ENCODE peak calls at places on chromosomes 13 and 19, in ten cellular contexts. One of them, this sample, is unnamed.

GRCh38 chr19:2476451-2477140 is 669 bp downstream of the GADD45B start:
- DNase-seq in neuronal stem cell: no peak
- DNase-seq in HL-60: peak
- DNase-seq in vagina: no peak
- DNase-seq in GM23248: peak
- DNase-seq in small intestine: peak
- DNase-seq in CD8-positive, alpha-beta memory T cell: peak
- DNase-seq in pancreas: peak
- DNase-seq in left ventricle myocardium inferior: peak
- DNase-seq in ascending aorta: no peak
- DNase-seq in this sample: peak

GRCh38 chr13:113927661-113928581 is 46.0 kb downstream of the C13orf46 start:
- DNase-seq in neuronal stem cell: no peak
- DNase-seq in HL-60: no peak
- DNase-seq in vagina: no peak
- DNase-seq in GM23248: peak
- DNase-seq in small intestine: no peak
- DNase-seq in CD8-positive, alpha-beta memory T cell: no peak
- DNase-seq in pancreas: peak
- DNase-seq in left ventricle myocardium inferior: peak
- DNase-seq in ascending aorta: no peak
- DNase-seq in this sample: no peak

GRCh38 chr13:32877491-32877890 is 138.7 kb upstream of the KL start:
- DNase-seq in neuronal stem cell: no peak
- DNase-seq in HL-60: no peak
- DNase-seq in vagina: no peak
- DNase-seq in GM23248: no peak
- DNase-seq in small intestine: peak
- DNase-seq in CD8-positive, alpha-beta memory T cell: no peak
- DNase-seq in pancreas: no peak
- DNase-seq in left ventricle myocardium inferior: no peak
- DNase-seq in ascending aorta: no peak
- DNase-seq in this sample: no peak

GRCh38 chr19:31351212-31352193 is 2.3 kb upstream of the TSHZ3 start:
- DNase-seq in neuronal stem cell: no peak
- DNase-seq in HL-60: peak
- DNase-seq in vagina: no peak
- DNase-seq in GM23248: peak
- DNase-seq in small intestine: peak
- DNase-seq in CD8-positive, alpha-beta memory T cell: peak
- DNase-seq in pancreas: peak
- DNase-seq in left ventricle myocardium inferior: peak
- DNase-seq in ascending aorta: no peak
- DNase-seq in this sample: no peak

GRCh38 chr13:21637296-21637695 is 33.3 kb upstream of the MICU2 start:
- DNase-seq in neuronal stem cell: no peak
- DNase-seq in HL-60: peak
- DNase-seq in vagina: no peak
- DNase-seq in GM23248: peak
- DNase-seq in small intestine: peak
- DNase-seq in CD8-positive, alpha-beta memory T cell: no peak
- DNase-seq in pancreas: no peak
- DNase-seq in left ventricle myocardium inferior: no peak
- DNase-seq in ascending aorta: no peak
- DNase-seq in this sample: no peak

GRCh38 chr13:76350399-76350798 is 535.8 kb downstream of the KCTD12 start:
- DNase-seq in neuronal stem cell: no peak
- DNase-seq in HL-60: no peak
- DNase-seq in vagina: no peak
- DNase-seq in GM23248: no peak
- DNase-seq in small intestine: no peak
- DNase-seq in CD8-positive, alpha-beta memory T cell: no peak
- DNase-seq in pancreas: no peak
- DNase-seq in left ventricle myocardium inferior: no peak
- DNase-seq in ascending aorta: no peak
- DNase-seq in this sample: no peak

GRCh38 chr13:112651306-112651705 is 38.5 kb upstream of the ATP11A start:
- DNase-seq in neuronal stem cell: no peak
- DNase-seq in HL-60: no peak
- DNase-seq in vagina: no peak
- DNase-seq in GM23248: no peak
- DNase-seq in small intestine: no peak
- DNase-seq in CD8-positive, alpha-beta memory T cell: no peak
- DNase-seq in pancreas: no peak
- DNase-seq in left ventricle myocardium inferior: no peak
- DNase-seq in ascending aorta: no peak
- DNase-seq in this sample: no peak

GRCh38 chr19:2629491-2630351 is 72.8 kb downstream of the GNG7 start:
- DNase-seq in neuronal stem cell: no peak
- DNase-seq in HL-60: peak
- DNase-seq in vagina: no peak
- DNase-seq in GM23248: no peak
- DNase-seq in small intestine: peak
- DNase-seq in CD8-positive, alpha-beta memory T cell: peak
- DNase-seq in pancreas: no peak
- DNase-seq in left ventricle myocardium inferior: no peak
- DNase-seq in ascending aorta: no peak
- DNase-seq in this sample: no peak

GRCh38 chr19:5101871-5102270 is 133.0 kb downstream of the KDM4B start:
- DNase-seq in neuronal stem cell: no peak
- DNase-seq in HL-60: no peak
- DNase-seq in vagina: no peak
- DNase-seq in GM23248: no peak
- DNase-seq in small intestine: no peak
- DNase-seq in CD8-positive, alpha-beta memory T cell: no peak
- DNase-seq in pancreas: no peak
- DNase-seq in left ventricle myocardium inferior: no peak
- DNase-seq in ascending aorta: no peak
- DNase-seq in this sample: no peak

GRCh38 chr19:5103812-5104410 is 135.0 kb downstream of the KDM4B start:
- DNase-seq in neuronal stem cell: no peak
- DNase-seq in HL-60: no peak
- DNase-seq in vagina: no peak
- DNase-seq in GM23248: no peak
- DNase-seq in small intestine: no peak
- DNase-seq in CD8-positive, alpha-beta memory T cell: no peak
- DNase-seq in pancreas: peak
- DNase-seq in left ventricle myocardium inferior: no peak
- DNase-seq in ascending aorta: no peak
- DNase-seq in this sample: no peak

GRCh38 chr19:5102520-5102919 is 133.6 kb downstream of the KDM4B start:
- DNase-seq in neuronal stem cell: no peak
- DNase-seq in HL-60: no peak
- DNase-seq in vagina: no peak
- DNase-seq in GM23248: no peak
- DNase-seq in small intestine: no peak
- DNase-seq in CD8-positive, alpha-beta memory T cell: no peak
- DNase-seq in pancreas: no peak
- DNase-seq in left ventricle myocardium inferior: no peak
- DNase-seq in ascending aorta: no peak
- DNase-seq in this sample: no peak

GRCh38 chr19:5104871-5105351 is 136.0 kb downstream of the KDM4B start:
- DNase-seq in neuronal stem cell: no peak
- DNase-seq in HL-60: no peak
- DNase-seq in vagina: no peak
- DNase-seq in GM23248: no peak
- DNase-seq in small intestine: peak
- DNase-seq in CD8-positive, alpha-beta memory T cell: no peak
- DNase-seq in pancreas: peak
- DNase-seq in left ventricle myocardium inferior: no peak
- DNase-seq in ascending aorta: no peak
- DNase-seq in this sample: no peak

GRCh38 chr19:5103061-5103701 is 134.3 kb downstream of the KDM4B start:
- DNase-seq in neuronal stem cell: no peak
- DNase-seq in HL-60: no peak
- DNase-seq in vagina: no peak
- DNase-seq in GM23248: peak
- DNase-seq in small intestine: no peak
- DNase-seq in CD8-positive, alpha-beta memory T cell: no peak
- DNase-seq in pancreas: peak
- DNase-seq in left ventricle myocardium inferior: peak
- DNase-seq in ascending aorta: no peak
- DNase-seq in this sample: peak
- H3K27ac ChIP-seq in neuronal stem cell: no peak
- H3K27ac ChIP-seq in HL-60: no peak
- H3K27ac ChIP-seq in vagina: no peak
- H3K27ac ChIP-seq in GM23248: no peak
- H3K27ac ChIP-seq in small intestine: no peak
- H3K27ac ChIP-seq in CD8-positive, alpha-beta memory T cell: no peak
- H3K27ac ChIP-seq in pancreas: peak
- H3K27ac ChIP-seq in left ventricle myocardium inferior: peak
- H3K27ac ChIP-seq in ascending aorta: peak
- H3K27ac ChIP-seq in this sample: peak

GRCh38 chr19:48877900-48878218 is 5.6 kb downstream of the PPP1R15A start:
- DNase-seq in neuronal stem cell: no peak
- DNase-seq in HL-60: no peak
- DNase-seq in vagina: no peak
- DNase-seq in GM23248: peak
- DNase-seq in small intestine: no peak
- DNase-seq in CD8-positive, alpha-beta memory T cell: peak
- DNase-seq in pancreas: no peak
- DNase-seq in left ventricle myocardium inferior: no peak
- DNase-seq in ascending aorta: no peak
- DNase-seq in this sample: no peak

GRCh38 chr19:48874309-48875135 is 2.3 kb downstream of the PPP1R15A start:
- DNase-seq in neuronal stem cell: no peak
- DNase-seq in HL-60: peak
- DNase-seq in vagina: no peak
- DNase-seq in GM23248: peak
- DNase-seq in small intestine: peak
- DNase-seq in CD8-positive, alpha-beta memory T cell: peak
- DNase-seq in pancreas: peak
- DNase-seq in left ventricle myocardium inferior: no peak
- DNase-seq in ascending aorta: no peak
- DNase-seq in this sample: no peak

GRCh38 chr19:48879025-48879572 is 6.9 kb downstream of the PPP1R15A start:
- DNase-seq in neuronal stem cell: no peak
- DNase-seq in HL-60: no peak
- DNase-seq in vagina: no peak
- DNase-seq in GM23248: no peak
- DNase-seq in small intestine: no peak
- DNase-seq in CD8-positive, alpha-beta memory T cell: peak
- DNase-seq in pancreas: no peak
- DNase-seq in left ventricle myocardium inferior: no peak
- DNase-seq in ascending aorta: no peak
- DNase-seq in this sample: no peak

GRCh38 chr19:48881741-48882657 is 9.8 kb downstream of the PPP1R15A start:
- DNase-seq in neuronal stem cell: no peak
- DNase-seq in HL-60: peak
- DNase-seq in vagina: no peak
- DNase-seq in GM23248: peak
- DNase-seq in small intestine: no peak
- DNase-seq in CD8-positive, alpha-beta memory T cell: peak
- DNase-seq in pancreas: no peak
- DNase-seq in left ventricle myocardium inferior: no peak
- DNase-seq in ascending aorta: no peak
- DNase-seq in this sample: no peak

DNA sequence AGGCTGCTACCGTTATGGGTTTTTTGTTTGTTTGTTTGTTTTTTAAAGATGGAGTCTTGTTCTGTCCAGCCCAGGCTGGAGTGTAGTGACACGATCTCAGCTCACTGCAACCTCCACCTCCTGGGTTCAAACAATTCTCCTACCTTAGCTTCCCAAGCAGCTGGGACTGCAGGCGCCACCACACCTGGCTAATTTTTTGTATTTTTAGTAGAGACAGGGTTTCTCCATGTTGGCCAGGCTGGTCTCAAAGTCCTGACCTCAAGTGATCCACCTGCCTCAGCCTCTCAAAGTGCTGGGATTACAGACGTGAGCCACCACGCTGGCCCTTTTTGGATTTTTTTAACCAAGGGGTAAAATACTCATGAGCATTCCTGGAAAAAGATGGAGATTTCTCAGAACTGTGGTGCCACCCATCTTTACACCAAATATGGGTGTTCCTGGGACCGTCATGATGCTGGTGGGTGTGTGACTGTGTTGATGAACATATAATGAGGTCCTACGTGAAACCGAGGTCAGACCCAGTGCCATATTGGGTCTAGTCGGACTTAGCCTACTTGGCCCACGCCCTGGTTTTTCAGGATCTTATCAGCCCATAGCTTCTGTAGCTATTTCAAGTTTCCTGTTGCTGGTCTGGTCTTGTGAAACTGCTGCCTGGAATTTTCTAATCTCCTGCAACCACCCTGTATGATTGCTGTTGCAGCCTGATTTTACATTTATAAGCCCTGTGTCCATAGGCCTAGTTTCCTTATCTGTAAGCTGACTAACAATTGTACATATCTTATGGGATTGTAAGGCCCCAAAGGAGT is 6.2 kb downstream of the PPP1R15A start:
- DNase-seq in neuronal stem cell: no peak
- DNase-seq in HL-60: no peak
- DNase-seq in vagina: no peak
- DNase-seq in GM23248: peak
- DNase-seq in small intestine: peak
- DNase-seq in CD8-positive, alpha-beta memory T cell: peak
- DNase-seq in pancreas: no peak
- DNase-seq in left ventricle myocardium inferior: no peak
- DNase-seq in ascending aorta: peak
- DNase-seq in this sample: no peak
- H3K27ac ChIP-seq in neuronal stem cell: no peak
- H3K27ac ChIP-seq in HL-60: no peak
- H3K27ac ChIP-seq in vagina: peak
- H3K27ac ChIP-seq in GM23248: peak
- H3K27ac ChIP-seq in small intestine: peak
- H3K27ac ChIP-seq in CD8-positive, alpha-beta memory T cell: peak
- H3K27ac ChIP-seq in pancreas: no peak
- H3K27ac ChIP-seq in left ventricle myocardium inferior: peak
- H3K27ac ChIP-seq in ascending aorta: peak
- H3K27ac ChIP-seq in this sample: no peak

DNA sequence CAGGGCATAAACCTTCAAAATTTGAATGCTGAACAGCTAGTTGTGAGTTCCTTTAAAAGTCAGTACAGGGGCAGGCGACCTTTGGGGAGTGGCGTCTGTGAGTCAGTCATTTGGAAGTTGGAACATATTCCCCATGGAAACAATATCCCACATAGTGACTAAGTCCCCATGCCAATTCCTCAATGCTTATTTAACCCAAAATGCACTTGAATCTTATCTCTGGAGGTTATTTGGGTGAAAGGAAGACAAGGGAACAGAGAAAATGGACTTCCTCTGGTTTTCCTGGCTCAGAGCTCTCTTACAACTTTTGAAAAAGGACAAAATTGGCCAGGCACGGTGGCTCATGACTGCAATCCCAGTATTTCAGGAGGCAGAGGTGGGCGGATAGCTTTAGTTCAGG is 479.2 kb upstream of the NBEA start:
- DNase-seq in neuronal stem cell: no peak
- DNase-seq in HL-60: no peak
- DNase-seq in vagina: no peak
- DNase-seq in GM23248: peak
- DNase-seq in small intestine: no peak
- DNase-seq in CD8-positive, alpha-beta memory T cell: no peak
- DNase-seq in pancreas: no peak
- DNase-seq in left ventricle myocardium inferior: peak
- DNase-seq in ascending aorta: no peak
- DNase-seq in this sample: no peak
- H3K27ac ChIP-seq in neuronal stem cell: no peak
- H3K27ac ChIP-seq in HL-60: no peak
- H3K27ac ChIP-seq in vagina: no peak
- H3K27ac ChIP-seq in GM23248: peak
- H3K27ac ChIP-seq in small intestine: no peak
- H3K27ac ChIP-seq in CD8-positive, alpha-beta memory T cell: no peak
- H3K27ac ChIP-seq in pancreas: no peak
- H3K27ac ChIP-seq in left ventricle myocardium inferior: peak
- H3K27ac ChIP-seq in ascending aorta: peak
- H3K27ac ChIP-seq in this sample: no peak

GRCh38 chr19:13281567-13282291 is 131.5 kb downstream of the IER2 start:
- DNase-seq in neuronal stem cell: no peak
- DNase-seq in HL-60: no peak
- DNase-seq in vagina: no peak
- DNase-seq in GM23248: peak
- DNase-seq in small intestine: no peak
- DNase-seq in CD8-positive, alpha-beta memory T cell: no peak
- DNase-seq in pancreas: no peak
- DNase-seq in left ventricle myocardium inferior: no peak
- DNase-seq in ascending aorta: no peak
- DNase-seq in this sample: no peak
- H3K27ac ChIP-seq in neuronal stem cell: no peak
- H3K27ac ChIP-seq in HL-60: no peak
- H3K27ac ChIP-seq in vagina: no peak
- H3K27ac ChIP-seq in GM23248: no peak
- H3K27ac ChIP-seq in small intestine: no peak
- H3K27ac ChIP-seq in CD8-positive, alpha-beta memory T cell: no peak
- H3K27ac ChIP-seq in pancreas: no peak
- H3K27ac ChIP-seq in left ventricle myocardium inferior: peak
- H3K27ac ChIP-seq in ascending aorta: no peak
- H3K27ac ChIP-seq in this sample: no peak

This sample was measured in substantia nigra.